ENCODE peak calls at places on chromosomes 4 and X, in ten cellular contexts. One of them, this sample, is unnamed.

GRCh38 chr4:180909279-180909678 is 1333.9 kb upstream of the TENM3 start:
- DNase-seq in HCT116: peak; percentile 34
- DNase-seq in RWPE1: no peak
- DNase-seq in naive thymus-derived CD8-positive, alpha-beta T cell: no peak
- DNase-seq in C1 segment of cervical spinal cord: no peak
- DNase-seq in left ventricle myocardium inferior: no peak
- DNase-seq in GM03348: peak; percentile 47
- DNase-seq in fibroblast of mammary gland: peak; percentile 56
- DNase-seq in stimulated activated CD4-positive, alpha-beta T cell treated with anti-CD3 and anti-CD28 coated beads, Interleukin-1b, Interleukin-23, amount 100 ng/mL, for 48 hours: no peak
- DNase-seq in naive B cell: no peak
- DNase-seq in this sample: no peak

GRCh38 chrX:140087865-140088264 is 122.5 kb upstream of the CXorf66 start:
- DNase-seq in HCT116: no peak
- DNase-seq in RWPE1: no peak
- DNase-seq in naive thymus-derived CD8-positive, alpha-beta T cell: no peak
- DNase-seq in C1 segment of cervical spinal cord: no peak
- DNase-seq in left ventricle myocardium inferior: no peak
- DNase-seq in GM03348: no peak
- DNase-seq in fibroblast of mammary gland: no peak
- DNase-seq in stimulated activated CD4-positive, alpha-beta T cell treated with anti-CD3 and anti-CD28 coated beads, Interleukin-1b, Interleukin-23, amount 100 ng/mL, for 48 hours: no peak
- DNase-seq in naive B cell: no peak
- DNase-seq in this sample: no peak

GRCh38 chr4:98283219-98284199 is 22.3 kb downstream of the RAP1GDS1 start:
- DNase-seq in HCT116: no peak
- DNase-seq in RWPE1: no peak
- DNase-seq in naive thymus-derived CD8-positive, alpha-beta T cell: no peak
- DNase-seq in C1 segment of cervical spinal cord: no peak
- DNase-seq in left ventricle myocardium inferior: no peak
- DNase-seq in GM03348: peak; percentile 10
- DNase-seq in fibroblast of mammary gland: peak; percentile 38
- DNase-seq in stimulated activated CD4-positive, alpha-beta T cell treated with anti-CD3 and anti-CD28 coated beads, Interleukin-1b, Interleukin-23, amount 100 ng/mL, for 48 hours: no peak
- DNase-seq in naive B cell: no peak
- DNase-seq in this sample: no peak

GRCh38 chrX:110167952-110168451 is 149.9 kb downstream of the AMMECR1 start:
- DNase-seq in HCT116: no peak
- DNase-seq in RWPE1: no peak
- DNase-seq in naive thymus-derived CD8-positive, alpha-beta T cell: peak; percentile 10
- DNase-seq in C1 segment of cervical spinal cord: no peak
- DNase-seq in left ventricle myocardium inferior: no peak
- DNase-seq in GM03348: peak; percentile 8
- DNase-seq in fibroblast of mammary gland: no peak
- DNase-seq in stimulated activated CD4-positive, alpha-beta T cell treated with anti-CD3 and anti-CD28 coated beads, Interleukin-1b, Interleukin-23, amount 100 ng/mL, for 48 hours: peak; percentile 25
- DNase-seq in naive B cell: no peak
- DNase-seq in this sample: peak; percentile 32

GRCh38 chrX:39335447-39336235 is 534.4 kb downstream of the MID1IP1 start:
- DNase-seq in HCT116: no peak
- DNase-seq in RWPE1: no peak
- DNase-seq in naive thymus-derived CD8-positive, alpha-beta T cell: no peak
- DNase-seq in C1 segment of cervical spinal cord: no peak
- DNase-seq in left ventricle myocardium inferior: no peak
- DNase-seq in GM03348: no peak
- DNase-seq in fibroblast of mammary gland: no peak
- DNase-seq in stimulated activated CD4-positive, alpha-beta T cell treated with anti-CD3 and anti-CD28 coated beads, Interleukin-1b, Interleukin-23, amount 100 ng/mL, for 48 hours: no peak
- DNase-seq in naive B cell: no peak
- DNase-seq in this sample: no peak

GRCh38 chr4:181502611-181503010 is 740.6 kb upstream of the TENM3 start:
- DNase-seq in HCT116: no peak
- DNase-seq in RWPE1: no peak
- DNase-seq in naive thymus-derived CD8-positive, alpha-beta T cell: no peak
- DNase-seq in C1 segment of cervical spinal cord: no peak
- DNase-seq in left ventricle myocardium inferior: no peak
- DNase-seq in GM03348: no peak
- DNase-seq in fibroblast of mammary gland: no peak
- DNase-seq in stimulated activated CD4-positive, alpha-beta T cell treated with anti-CD3 and anti-CD28 coated beads, Interleukin-1b, Interleukin-23, amount 100 ng/mL, for 48 hours: no peak
- DNase-seq in naive B cell: no peak
- DNase-seq in this sample: no peak

GRCh38 chr4:148926861-148927260 is 484.6 kb upstream of the NR3C2 start:
- DNase-seq in HCT116: no peak
- DNase-seq in RWPE1: peak; percentile 15
- DNase-seq in naive thymus-derived CD8-positive, alpha-beta T cell: no peak
- DNase-seq in C1 segment of cervical spinal cord: no peak
- DNase-seq in left ventricle myocardium inferior: peak; percentile 50
- DNase-seq in GM03348: peak; percentile 11
- DNase-seq in fibroblast of mammary gland: peak; percentile 38
- DNase-seq in stimulated activated CD4-positive, alpha-beta T cell treated with anti-CD3 and anti-CD28 coated beads, Interleukin-1b, Interleukin-23, amount 100 ng/mL, for 48 hours: no peak
- DNase-seq in naive B cell: no peak
- DNase-seq in this sample: no peak

GRCh38 chr4:177116161-177116560 is 193.5 kb upstream of the NEIL3 start:
- DNase-seq in HCT116: no peak
- DNase-seq in RWPE1: no peak
- DNase-seq in naive thymus-derived CD8-positive, alpha-beta T cell: no peak
- DNase-seq in C1 segment of cervical spinal cord: no peak
- DNase-seq in left ventricle myocardium inferior: no peak
- DNase-seq in GM03348: no peak
- DNase-seq in fibroblast of mammary gland: no peak
- DNase-seq in stimulated activated CD4-positive, alpha-beta T cell treated with anti-CD3 and anti-CD28 coated beads, Interleukin-1b, Interleukin-23, amount 100 ng/mL, for 48 hours: no peak
- DNase-seq in naive B cell: no peak
- DNase-seq in this sample: no peak

GRCh38 chr4:108529102-108529501 is 91.3 kb upstream of the RPL34 start:
- DNase-seq in HCT116: no peak
- DNase-seq in RWPE1: no peak
- DNase-seq in naive thymus-derived CD8-positive, alpha-beta T cell: no peak
- DNase-seq in C1 segment of cervical spinal cord: no peak
- DNase-seq in left ventricle myocardium inferior: no peak
- DNase-seq in GM03348: no peak
- DNase-seq in fibroblast of mammary gland: no peak
- DNase-seq in stimulated activated CD4-positive, alpha-beta T cell treated with anti-CD3 and anti-CD28 coated beads, Interleukin-1b, Interleukin-23, amount 100 ng/mL, for 48 hours: no peak
- DNase-seq in naive B cell: no peak
- DNase-seq in this sample: no peak

GRCh38 chr4:185318679-185319078 is 77.0 kb downstream of the LRP2BP start:
- DNase-seq in HCT116: no peak
- DNase-seq in RWPE1: no peak
- DNase-seq in naive thymus-derived CD8-positive, alpha-beta T cell: no peak
- DNase-seq in C1 segment of cervical spinal cord: no peak
- DNase-seq in left ventricle myocardium inferior: no peak
- DNase-seq in GM03348: no peak
- DNase-seq in fibroblast of mammary gland: no peak
- DNase-seq in stimulated activated CD4-positive, alpha-beta T cell treated with anti-CD3 and anti-CD28 coated beads, Interleukin-1b, Interleukin-23, amount 100 ng/mL, for 48 hours: no peak
- DNase-seq in naive B cell: no peak
- DNase-seq in this sample: no peak

GRCh38 chr4:24858550-24858949 is 54.3 kb downstream of the CCDC149 start:
- DNase-seq in HCT116: no peak
- DNase-seq in RWPE1: no peak
- DNase-seq in naive thymus-derived CD8-positive, alpha-beta T cell: no peak
- DNase-seq in C1 segment of cervical spinal cord: no peak
- DNase-seq in left ventricle myocardium inferior: no peak
- DNase-seq in GM03348: no peak
- DNase-seq in fibroblast of mammary gland: no peak
- DNase-seq in stimulated activated CD4-positive, alpha-beta T cell treated with anti-CD3 and anti-CD28 coated beads, Interleukin-1b, Interleukin-23, amount 100 ng/mL, for 48 hours: no peak
- DNase-seq in naive B cell: no peak
- DNase-seq in this sample: no peak

GRCh38 chr4:110754726-110755125 is 131.8 kb upstream of the PITX2 start:
- DNase-seq in HCT116: no peak
- DNase-seq in RWPE1: no peak
- DNase-seq in naive thymus-derived CD8-positive, alpha-beta T cell: no peak
- DNase-seq in C1 segment of cervical spinal cord: no peak
- DNase-seq in left ventricle myocardium inferior: no peak
- DNase-seq in GM03348: no peak
- DNase-seq in fibroblast of mammary gland: peak; percentile 5
- DNase-seq in stimulated activated CD4-positive, alpha-beta T cell treated with anti-CD3 and anti-CD28 coated beads, Interleukin-1b, Interleukin-23, amount 100 ng/mL, for 48 hours: no peak
- DNase-seq in naive B cell: no peak
- DNase-seq in this sample: no peak

GRCh38 chr4:141195095-141195707 is 25.5 kb upstream of the ZNF330 start:
- DNase-seq in HCT116: no peak
- DNase-seq in RWPE1: no peak
- DNase-seq in naive thymus-derived CD8-positive, alpha-beta T cell: no peak
- DNase-seq in C1 segment of cervical spinal cord: no peak
- DNase-seq in left ventricle myocardium inferior: no peak
- DNase-seq in GM03348: no peak
- DNase-seq in fibroblast of mammary gland: no peak
- DNase-seq in stimulated activated CD4-positive, alpha-beta T cell treated with anti-CD3 and anti-CD28 coated beads, Interleukin-1b, Interleukin-23, amount 100 ng/mL, for 48 hours: no peak
- DNase-seq in naive B cell: no peak
- DNase-seq in this sample: no peak

GRCh38 chr4:173763374-173763773 is 233.3 kb upstream of the HAND2 start:
- DNase-seq in HCT116: no peak
- DNase-seq in RWPE1: no peak
- DNase-seq in naive thymus-derived CD8-positive, alpha-beta T cell: no peak
- DNase-seq in C1 segment of cervical spinal cord: no peak
- DNase-seq in left ventricle myocardium inferior: no peak
- DNase-seq in GM03348: no peak
- DNase-seq in fibroblast of mammary gland: no peak
- DNase-seq in stimulated activated CD4-positive, alpha-beta T cell treated with anti-CD3 and anti-CD28 coated beads, Interleukin-1b, Interleukin-23, amount 100 ng/mL, for 48 hours: no peak
- DNase-seq in naive B cell: no peak
- DNase-seq in this sample: no peak

GRCh38 chr4:24380953-24381506 is 203.3 kb downstream of the DHX15 start:
- DNase-seq in HCT116: no peak
- DNase-seq in RWPE1: no peak
- DNase-seq in naive thymus-derived CD8-positive, alpha-beta T cell: no peak
- DNase-seq in C1 segment of cervical spinal cord: no peak
- DNase-seq in left ventricle myocardium inferior: no peak
- DNase-seq in GM03348: no peak
- DNase-seq in fibroblast of mammary gland: no peak
- DNase-seq in stimulated activated CD4-positive, alpha-beta T cell treated with anti-CD3 and anti-CD28 coated beads, Interleukin-1b, Interleukin-23, amount 100 ng/mL, for 48 hours: no peak
- DNase-seq in naive B cell: no peak
- DNase-seq in this sample: no peak

GRCh38 chr4:153001626-153002025 is 65.5 kb downstream of the FHDC1 start:
- DNase-seq in HCT116: no peak
- DNase-seq in RWPE1: no peak
- DNase-seq in naive thymus-derived CD8-positive, alpha-beta T cell: no peak
- DNase-seq in C1 segment of cervical spinal cord: no peak
- DNase-seq in left ventricle myocardium inferior: no peak
- DNase-seq in GM03348: no peak
- DNase-seq in fibroblast of mammary gland: no peak
- DNase-seq in stimulated activated CD4-positive, alpha-beta T cell treated with anti-CD3 and anti-CD28 coated beads, Interleukin-1b, Interleukin-23, amount 100 ng/mL, for 48 hours: no peak
- DNase-seq in naive B cell: no peak
- DNase-seq in this sample: no peak

GRCh38 chr4:52102587-52102986 is 51.5 kb downstream of the SPATA18 start:
- DNase-seq in HCT116: no peak
- DNase-seq in RWPE1: peak; percentile 30
- DNase-seq in naive thymus-derived CD8-positive, alpha-beta T cell: no peak
- DNase-seq in C1 segment of cervical spinal cord: no peak
- DNase-seq in left ventricle myocardium inferior: no peak
- DNase-seq in GM03348: no peak
- DNase-seq in fibroblast of mammary gland: peak; percentile 86
- DNase-seq in stimulated activated CD4-positive, alpha-beta T cell treated with anti-CD3 and anti-CD28 coated beads, Interleukin-1b, Interleukin-23, amount 100 ng/mL, for 48 hours: no peak
- DNase-seq in naive B cell: no peak
- DNase-seq in this sample: no peak

GRCh38 chr4:4919926-4920325 is 60.5 kb downstream of the MSX1 start:
- DNase-seq in HCT116: no peak
- DNase-seq in RWPE1: no peak
- DNase-seq in naive thymus-derived CD8-positive, alpha-beta T cell: no peak
- DNase-seq in C1 segment of cervical spinal cord: no peak
- DNase-seq in left ventricle myocardium inferior: no peak
- DNase-seq in GM03348: peak; percentile 83
- DNase-seq in fibroblast of mammary gland: peak; percentile 71
- DNase-seq in stimulated activated CD4-positive, alpha-beta T cell treated with anti-CD3 and anti-CD28 coated beads, Interleukin-1b, Interleukin-23, amount 100 ng/mL, for 48 hours: no peak
- DNase-seq in naive B cell: no peak
- DNase-seq in this sample: no peak

GRCh38 chrX:127138218-127138617 is 318.7 kb downstream of the PRR32 start:
- DNase-seq in HCT116: no peak
- DNase-seq in RWPE1: no peak
- DNase-seq in naive thymus-derived CD8-positive, alpha-beta T cell: no peak
- DNase-seq in C1 segment of cervical spinal cord: no peak
- DNase-seq in left ventricle myocardium inferior: no peak
- DNase-seq in GM03348: no peak
- DNase-seq in fibroblast of mammary gland: no peak
- DNase-seq in stimulated activated CD4-positive, alpha-beta T cell treated with anti-CD3 and anti-CD28 coated beads, Interleukin-1b, Interleukin-23, amount 100 ng/mL, for 48 hours: no peak
- DNase-seq in naive B cell: no peak
- DNase-seq in this sample: no peak

GRCh38 chrX:43836435-43837184 is 45.6 kb downstream of the MAOB start:
- DNase-seq in HCT116: peak; percentile 7
- DNase-seq in RWPE1: peak; percentile 2
- DNase-seq in naive thymus-derived CD8-positive, alpha-beta T cell: no peak
- DNase-seq in C1 segment of cervical spinal cord: no peak
- DNase-seq in left ventricle myocardium inferior: no peak
- DNase-seq in GM03348: peak; percentile 15
- DNase-seq in fibroblast of mammary gland: peak; percentile 34
- DNase-seq in stimulated activated CD4-positive, alpha-beta T cell treated with anti-CD3 and anti-CD28 coated beads, Interleukin-1b, Interleukin-23, amount 100 ng/mL, for 48 hours: no peak
- DNase-seq in naive B cell: peak; percentile 7
- DNase-seq in this sample: no peak

GRCh38 chr4:20676773-20677172 is 23.5 kb upstream of the PACRGL start:
- DNase-seq in HCT116: no peak
- DNase-seq in RWPE1: no peak
- DNase-seq in naive thymus-derived CD8-positive, alpha-beta T cell: no peak
- DNase-seq in C1 segment of cervical spinal cord: no peak
- DNase-seq in left ventricle myocardium inferior: no peak
- DNase-seq in GM03348: no peak
- DNase-seq in fibroblast of mammary gland: no peak
- DNase-seq in stimulated activated CD4-positive, alpha-beta T cell treated with anti-CD3 and anti-CD28 coated beads, Interleukin-1b, Interleukin-23, amount 100 ng/mL, for 48 hours: no peak
- DNase-seq in naive B cell: no peak
- DNase-seq in this sample: no peak

GRCh38 chr4:71449040-71449439 is 110.2 kb downstream of the SLC4A4 start:
- DNase-seq in HCT116: no peak
- DNase-seq in RWPE1: no peak
- DNase-seq in naive thymus-derived CD8-positive, alpha-beta T cell: no peak
- DNase-seq in C1 segment of cervical spinal cord: no peak
- DNase-seq in left ventricle myocardium inferior: no peak
- DNase-seq in GM03348: no peak
- DNase-seq in fibroblast of mammary gland: no peak
- DNase-seq in stimulated activated CD4-positive, alpha-beta T cell treated with anti-CD3 and anti-CD28 coated beads, Interleukin-1b, Interleukin-23, amount 100 ng/mL, for 48 hours: no peak
- DNase-seq in naive B cell: no peak
- DNase-seq in this sample: no peak

GRCh38 chr4:156773648-156774357 is 197.8 kb downstream of the PDGFC start:
- DNase-seq in HCT116: no peak
- DNase-seq in RWPE1: no peak
- DNase-seq in naive thymus-derived CD8-positive, alpha-beta T cell: no peak
- DNase-seq in C1 segment of cervical spinal cord: no peak
- DNase-seq in left ventricle myocardium inferior: no peak
- DNase-seq in GM03348: no peak
- DNase-seq in fibroblast of mammary gland: peak; percentile 69
- DNase-seq in stimulated activated CD4-positive, alpha-beta T cell treated with anti-CD3 and anti-CD28 coated beads, Interleukin-1b, Interleukin-23, amount 100 ng/mL, for 48 hours: no peak
- DNase-seq in naive B cell: no peak
- DNase-seq in this sample: no peak

GRCh38 chr4:158300012-158300411 is 89.7 kb downstream of the TMEM144 start:
- DNase-seq in HCT116: no peak
- DNase-seq in RWPE1: no peak
- DNase-seq in naive thymus-derived CD8-positive, alpha-beta T cell: no peak
- DNase-seq in C1 segment of cervical spinal cord: no peak
- DNase-seq in left ventricle myocardium inferior: no peak
- DNase-seq in GM03348: no peak
- DNase-seq in fibroblast of mammary gland: no peak
- DNase-seq in stimulated activated CD4-positive, alpha-beta T cell treated with anti-CD3 and anti-CD28 coated beads, Interleukin-1b, Interleukin-23, amount 100 ng/mL, for 48 hours: no peak
- DNase-seq in naive B cell: no peak
- DNase-seq in this sample: no peak

GRCh38 chrX:124239911-124240310 is 92.5 kb upstream of the TEX13D start:
- DNase-seq in HCT116: no peak
- DNase-seq in RWPE1: no peak
- DNase-seq in naive thymus-derived CD8-positive, alpha-beta T cell: no peak
- DNase-seq in C1 segment of cervical spinal cord: no peak
- DNase-seq in left ventricle myocardium inferior: no peak
- DNase-seq in GM03348: no peak
- DNase-seq in fibroblast of mammary gland: no peak
- DNase-seq in stimulated activated CD4-positive, alpha-beta T cell treated with anti-CD3 and anti-CD28 coated beads, Interleukin-1b, Interleukin-23, amount 100 ng/mL, for 48 hours: peak; percentile 56
- DNase-seq in naive B cell: no peak
- DNase-seq in this sample: no peak

GRCh38 chr4:185730387-185730786 is 81.6 kb downstream of the SORBS2 start:
- DNase-seq in HCT116: no peak
- DNase-seq in RWPE1: no peak
- DNase-seq in naive thymus-derived CD8-positive, alpha-beta T cell: no peak
- DNase-seq in C1 segment of cervical spinal cord: no peak
- DNase-seq in left ventricle myocardium inferior: no peak
- DNase-seq in GM03348: no peak
- DNase-seq in fibroblast of mammary gland: peak; percentile 50
- DNase-seq in stimulated activated CD4-positive, alpha-beta T cell treated with anti-CD3 and anti-CD28 coated beads, Interleukin-1b, Interleukin-23, amount 100 ng/mL, for 48 hours: no peak
- DNase-seq in naive B cell: no peak
- DNase-seq in this sample: no peak